ENCODE peak calls at places on chromosomes 5 and 9, in four cellular contexts. V, J, I and O are unnamed samples.

GRCh38 chr5:62132279-62132678 is 173.7 kb upstream of the KIF2A start:
- DNase-seq in V (no peak), J (no peak), I (no peak), O (no peak)

GRCh38 chr9:88995205-88995604 is 3.9 kb downstream of the S1PR3 start:
- DNase-seq in V (no peak), J (no peak), I (no peak), O (no peak)

GRCh38 chr9:97744710-97745708 is 47.9 kb upstream of the XPA start:
- DNase-seq in V (no peak), J (peak; percentile 22), I (no peak), O (peak; percentile 43)

GRCh38 chr9:98552306-98552705 is 156.4 kb downstream of the GABBR2 start:
- DNase-seq in V (no peak), J (no peak), I (no peak), O (peak; percentile 83)

GRCh38 chr9:19999491-20000057 is 210.7 kb upstream of the SLC24A2 start:
- DNase-seq in V (no peak), J (no peak), I (peak; percentile 49), O (no peak)

GRCh38 chr5:168365581-168366081 is 74.2 kb downstream of the WWC1 start:
- DNase-seq in V (peak; percentile 28), J (no peak), I (peak; percentile 35), O (peak; percentile 30)

GRCh38 chr5:149337746-149338145 is 7.6 kb upstream of the GRPEL2 start:
- DNase-seq in V (no peak), J (no peak), I (no peak), O (no peak)

GRCh38 chr5:76546497-76547102 is 76.6 kb downstream of the F2RL2 start:
- DNase-seq in V (peak; percentile 36), J (no peak), I (no peak), O (no peak)

GRCh38 chr5:14417232-14417730 is 164.3 kb upstream of the OTULINL start:
- DNase-seq in V (no peak), J (peak; percentile 88), I (no peak), O (no peak)

GRCh38 chr5:121949885-121950284 is 11.9 kb upstream of the SRFBP1 start:
- DNase-seq in V (peak; percentile 34), J (peak; percentile 66), I (peak; percentile 29), O (peak; percentile 70)

GRCh38 chr9:133727876-133728441 is 10.2 kb downstream of the SARDH start:
- DNase-seq in V (no peak), J (peak; percentile 29), I (no peak), O (no peak)

GRCh38 chr5:161311965-161312364 is 234.6 kb downstream of the GABRB2 start:
- DNase-seq in V (no peak), J (no peak), I (no peak), O (no peak)

GRCh38 chr5:174000078-174000477 is 11.1 kb downstream of the C5orf47 start:
- DNase-seq in V (no peak), J (no peak), I (no peak), O (no peak)

GRCh38 chr5:136202800-136203199 is 9.8 kb upstream of the SMIM32 start:
- DNase-seq in V (no peak), J (no peak), I (no peak), O (no peak)

GRCh38 chr5:155282503-155283107 is 269.1 kb downstream of the KIF4B start:
- DNase-seq in V (no peak), J (no peak), I (no peak), O (no peak)

GRCh38 chr5:131796793-131797693 is at the start of gene FNIP1:
- DNase-seq in V (peak; percentile 95), J (peak; percentile 100), I (peak; percentile 85), O (peak; percentile 98)

GRCh38 chr9:19409406-19410194 is 791 bp downstream of the ACER2 start:
- DNase-seq in V (peak; percentile 43), J (peak; percentile 63), I (peak; percentile 8), O (no peak)

GRCh38 chr5:12837592-12837991 is 933.3 kb upstream of the CTNND2 start:
- DNase-seq in V (no peak), J (no peak), I (no peak), O (no peak)

GRCh38 chr5:52771343-52772039 is 16.2 kb upstream of the ITGA1 start:
- DNase-seq in V (no peak), J (no peak), I (no peak), O (no peak)

GRCh38 chr5:144309265-144309664 is 138.6 kb downstream of the KCTD16 start:
- DNase-seq in V (peak; percentile 12), J (no peak), I (no peak), O (no peak)

GRCh38 chr5:146699729-146700430 is 178.7 kb downstream of the PPP2R2B start:
- DNase-seq in V (no peak), J (no peak), I (no peak), O (no peak)

GRCh38 chr9:74777136-74777879 is 110.4 kb downstream of the TRPM6 start:
- DNase-seq in V (peak; percentile 44), J (peak; percentile 33), I (peak; percentile 41), O (peak; percentile 73)

GRCh38 chr9:121604654-121605053 is 46.8 kb upstream of the DAB2IP start:
- DNase-seq in V (no peak), J (no peak), I (no peak), O (no peak)

GRCh38 chr5:123708074-123708806 is 196.3 kb downstream of the CSNK1G3 start:
- DNase-seq in V (no peak), J (no peak), I (no peak), O (no peak)

GRCh38 chr5:62647241-62647640 is 68.6 kb downstream of the LRRC70 start:
- DNase-seq in V (no peak), J (no peak), I (no peak), O (no peak)

GRCh38 chr9:78144663-78145377 is 91.1 kb upstream of the CEP78 start:
- DNase-seq in V (no peak), J (no peak), I (no peak), O (no peak)

GRCh38 chr5:7597058-7597457 is 201.1 kb downstream of the ADCY2 start:
- DNase-seq in V (no peak), J (no peak), I (no peak), O (peak; percentile 84)

GRCh38 chr9:91658513-91659105 is 235.0 kb upstream of the NFIL3 start:
- DNase-seq in V (no peak), J (no peak), I (no peak), O (no peak)

GRCh38 chr5:56466136-56466816 is 233.1 kb upstream of the ANKRD55 start:
- DNase-seq in V (no peak), J (no peak), I (no peak), O (no peak)

GRCh38 chr5:138946241-138946623 is 71.1 kb upstream of the LRRTM2 start:
- DNase-seq in V (no peak), J (peak; percentile 93), I (no peak), O (no peak)

GRCh38 chr5:161847447-161847846 is 473 bp upstream of the GABRA1 start:
- DNase-seq in V (no peak), J (no peak), I (no peak), O (no peak)

GRCh38 chr9:109652112-109652511 is 127.9 kb upstream of the PALM2AKAP2 start:
- DNase-seq in V (no peak), J (no peak), I (no peak), O (no peak)

GRCh38 chr9:137866226-137867141 is 11.1 kb upstream of the CACNA1B start:
- DNase-seq in V (no peak), J (peak; percentile 53), I (no peak), O (no peak)

GRCh38 chr9:113508111-113508749 is 44.7 kb downstream of the RGS3 start:
- DNase-seq in V (peak; percentile 72), J (no peak), I (peak; percentile 4), O (no peak)

DNA sequence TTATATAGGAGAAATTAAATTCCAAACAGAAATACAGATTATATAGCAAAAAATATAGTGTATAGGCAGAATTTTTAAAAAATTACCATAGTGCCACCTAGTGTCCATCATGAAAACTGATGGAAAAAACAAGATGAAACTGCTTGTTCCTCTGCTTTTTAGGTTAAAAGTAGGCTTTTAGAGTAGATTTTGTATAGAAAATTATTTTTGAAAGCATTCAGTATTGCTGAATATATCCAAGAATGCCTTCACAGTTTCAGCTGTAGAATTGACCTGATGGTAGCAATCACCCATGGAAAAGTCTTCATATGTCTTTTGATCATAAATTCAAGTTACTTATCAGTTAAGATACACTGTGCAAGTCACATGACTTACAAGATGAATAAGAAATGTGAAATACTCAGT is 19.7 kb downstream of the RIOK2 start:
- DNase-seq in V (no peak), J (peak; percentile 2), I (no peak), O (no peak)
- TF ChIP-seq JUND in V (no peak), J (no peak), I (no peak), O (no peak)

GRCh38 chr5:37857696-37858095 is 17.9 kb upstream of the GDNF start:
- DNase-seq in V (no peak), J (no peak), I (no peak), O (no peak)

GRCh38 chr5:37860206-37860605 is 20.4 kb upstream of the GDNF start:
- DNase-seq in V (no peak), J (no peak), I (no peak), O (no peak)

GRCh38 chr5:37855438-37855837 is 15.6 kb upstream of the GDNF start:
- DNase-seq in V (no peak), J (no peak), I (no peak), O (no peak)

GRCh38 chr5:37858250-37858649 is 18.4 kb upstream of the GDNF start:
- DNase-seq in V (no peak), J (no peak), I (no peak), O (no peak)

GRCh38 chr5:37859805-37860204 is 20.0 kb upstream of the GDNF start:
- DNase-seq in V (no peak), J (no peak), I (no peak), O (no peak)
- TF ChIP-seq JUND in V (no peak), J (no peak), I (no peak), O (no peak)

DNA sequence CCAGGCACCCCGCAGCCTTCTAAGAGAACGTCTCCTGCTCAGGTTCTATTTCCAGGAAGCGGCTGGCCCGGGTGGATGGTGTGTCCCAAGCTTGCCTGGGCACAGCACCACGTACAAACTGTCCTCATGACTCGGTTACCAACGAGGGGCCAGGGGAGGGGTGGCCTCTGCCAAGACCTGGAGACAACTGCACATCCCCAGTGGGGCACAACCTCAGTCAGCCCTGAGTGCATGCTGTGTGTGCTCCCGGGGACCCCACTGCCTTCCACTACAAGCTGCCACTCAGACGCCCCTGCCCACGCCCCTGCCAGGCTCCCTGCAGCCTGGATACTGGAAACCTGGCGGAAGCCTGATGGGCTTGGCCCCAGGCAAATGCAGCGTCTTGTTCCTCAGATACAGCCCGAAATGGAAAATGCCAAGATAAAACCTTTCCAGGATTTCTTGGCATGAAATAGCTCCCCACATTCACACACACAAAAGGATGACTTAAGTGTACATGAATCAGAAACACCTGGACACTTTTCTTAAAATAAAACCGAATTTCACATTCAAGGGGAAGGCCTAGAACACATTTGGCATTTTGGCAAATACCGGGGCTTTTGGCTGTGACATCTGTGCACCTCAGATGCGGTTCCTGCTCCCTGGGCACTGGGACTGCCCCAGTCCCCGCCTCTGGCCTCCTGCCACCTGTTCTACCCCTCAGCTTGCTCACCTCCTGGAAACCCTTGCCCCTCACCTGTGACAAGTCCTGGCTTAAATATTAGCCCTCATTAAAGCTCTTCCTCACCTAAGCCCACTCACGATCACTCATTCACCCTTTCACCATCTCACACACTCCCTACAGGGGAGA is 62.5 kb downstream of the COL23A1 start:
- DNase-seq in V (no peak), J (no peak), I (no peak), O (no peak)
- TF ChIP-seq JUND in V (no peak), J (no peak), I (no peak), O (no peak)

DNA sequence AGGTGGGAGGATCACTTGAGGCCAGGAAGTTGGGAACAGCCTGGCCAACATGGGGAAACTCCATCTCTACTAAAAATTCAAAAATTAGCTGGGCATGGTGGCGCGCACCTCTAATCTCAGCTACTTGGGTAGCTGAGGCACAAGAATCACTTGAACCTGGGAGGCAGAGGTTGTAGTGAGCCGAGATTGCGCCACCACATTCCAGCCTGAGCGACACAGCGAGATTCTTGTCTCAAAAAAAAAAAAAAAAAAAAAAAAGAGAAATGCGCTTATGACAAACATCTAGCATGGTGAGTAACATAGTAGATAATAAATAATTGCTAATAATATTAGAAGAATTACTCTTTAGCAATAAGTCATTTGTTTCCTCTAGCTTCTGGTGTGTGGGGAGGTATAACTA is 25.9 kb downstream of the RUSC2 start:
- DNase-seq in V (no peak), J (no peak), I (no peak), O (no peak)
- TF ChIP-seq JUND in V (no peak), J (no peak), I (no peak), O (no peak)